ENCODE peak calls at places on chromosomes 7 and 10, in ten cellular contexts. M, T, C, B, G, L, W, S, K and P are unnamed samples.

GRCh38 chr10:86671985-86672710 is 3.8 kb downstream of the LDB3 start:
- DNase-seq in M (no peak), T (no peak), C (no peak), B (peak; percentile 87), G (no peak), L (no peak), W (no peak), S (no peak), K (no peak), P (peak; percentile 80)

GRCh38 chr7:123352226-123352550 is 152.4 kb upstream of the SLC13A1 start:
- DNase-seq in M (no peak), T (no peak), C (no peak), B (no peak), G (no peak), L (no peak), W (no peak), S (no peak), K (no peak), P (no peak)

GRCh38 chr7:16762177-16762576 is 8.6 kb downstream of the TSPAN13 start:
- DNase-seq in M (no peak), T (no peak), C (no peak), B (no peak), G (no peak), L (no peak), W (no peak), S (no peak), K (no peak), P (no peak)

GRCh38 chr7:109449760-109450159 is 880.1 kb downstream of the DNAJB9 start:
- DNase-seq in M (no peak), T (no peak), C (no peak), B (no peak), G (no peak), L (no peak), W (no peak), S (no peak), K (no peak), P (no peak)

GRCh38 chr10:112361951-112362770 is 11.8 kb upstream of the ACSL5 start:
- DNase-seq in M (no peak), T (peak; percentile 84), C (no peak), B (peak; percentile 84), G (peak; percentile 80), L (no peak), W (no peak), S (no peak), K (no peak), P (peak; percentile 23)

GRCh38 chr7:29988391-29989256 is 977 bp downstream of the SCRN1 start:
- DNase-seq in M (peak; percentile 26), T (peak; percentile 91), C (peak; percentile 83), B (peak; percentile 49), G (peak; percentile 72), L (peak; percentile 85), W (peak; percentile 63), S (no peak), K (peak; percentile 63), P (peak; percentile 77)

GRCh38 chr10:16367899-16368298 is 68.9 kb upstream of the PTER start:
- DNase-seq in M (no peak), T (peak; percentile 4), C (no peak), B (no peak), G (no peak), L (no peak), W (no peak), S (no peak), K (no peak), P (no peak)

GRCh38 chr10:48879476-48879875 is 60.2 kb downstream of the LRRC18 start:
- DNase-seq in M (no peak), T (no peak), C (no peak), B (no peak), G (no peak), L (no peak), W (no peak), S (no peak), K (no peak), P (no peak)

GRCh38 chr10:125811251-125811650 is 11.8 kb downstream of the UROS start:
- DNase-seq in M (no peak), T (no peak), C (no peak), B (no peak), G (peak; percentile 7), L (no peak), W (no peak), S (no peak), K (no peak), P (no peak)

GRCh38 chr7:80145780-80146422 is 11.3 kb downstream of the GNAI1 start:
- DNase-seq in M (no peak), T (no peak), C (no peak), B (no peak), G (peak; percentile 79), L (no peak), W (no peak), S (no peak), K (no peak), P (no peak)

GRCh38 chr7:159034988-159035387 is 109.7 kb downstream of the VIPR2 start:
- DNase-seq in M (no peak), T (no peak), C (no peak), B (no peak), G (no peak), L (no peak), W (no peak), S (no peak), K (no peak), P (peak; percentile 32)

GRCh38 chr10:125001313-125002043 is 59.6 kb downstream of the ZRANB1 start:
- DNase-seq in M (no peak), T (peak; percentile 84), C (peak; percentile 52), B (no peak), G (no peak), L (no peak), W (no peak), S (no peak), K (peak; percentile 42), P (peak; percentile 43)

GRCh38 chr7:68925241-68925640 is 673.0 kb upstream of the AUTS2 start:
- DNase-seq in M (no peak), T (no peak), C (no peak), B (no peak), G (no peak), L (no peak), W (no peak), S (no peak), K (no peak), P (no peak)

GRCh38 chr7:137488038-137488437 is 144.5 kb upstream of the PTN start:
- DNase-seq in M (no peak), T (no peak), C (no peak), B (no peak), G (peak; percentile 21), L (no peak), W (no peak), S (no peak), K (no peak), P (no peak)

DNA sequence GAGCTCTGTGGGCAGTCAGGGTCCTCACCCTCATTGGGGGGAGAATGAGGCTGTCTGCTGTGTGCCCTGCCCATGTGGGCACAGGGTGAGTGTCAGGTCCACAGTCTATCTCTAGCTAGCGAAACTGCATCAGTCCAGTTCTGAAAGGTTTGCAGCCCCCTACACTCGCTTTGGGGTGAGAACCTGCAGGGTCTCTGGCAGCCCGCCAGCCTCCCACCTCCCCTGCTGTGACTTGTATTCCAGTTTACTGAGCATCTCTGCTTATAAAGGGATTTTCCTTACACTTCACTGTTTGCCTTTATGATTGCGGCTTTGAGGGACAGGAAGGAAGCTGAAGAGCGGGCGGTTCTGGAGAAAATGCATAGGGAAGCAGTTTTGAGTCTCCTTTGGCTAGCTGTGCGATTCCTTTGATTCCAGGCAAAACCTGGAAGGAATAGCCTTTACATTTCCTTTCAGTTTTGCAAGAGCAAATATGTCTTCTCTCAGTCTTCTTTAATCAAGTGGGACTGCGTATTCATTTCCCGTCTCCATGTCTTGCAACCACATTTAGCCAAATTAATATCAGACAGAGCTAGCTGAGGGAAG is 65.0 kb upstream of the TRIM8 start:
- DNase-seq in M (no peak), T (no peak), C (no peak), B (no peak), G (no peak), L (no peak), W (no peak), S (no peak), K (no peak), P (no peak)
- H3K4me3 ChIP-seq in M (no peak overlapping the region), T (peak overlapping the region; percentile 19), C (no peak overlapping the region), B (no peak overlapping the region), G (peak overlapping the region; percentile 9), L (no peak overlapping the region), W (no peak overlapping the region), S (no peak overlapping the region), K (no peak overlapping the region), P (no peak overlapping the region)

GRCh38 chr10:104447899-104448298 is 94.3 kb downstream of the CFAP58 start:
- DNase-seq in M (no peak), T (peak; percentile 52), C (no peak), B (no peak), G (no peak), L (no peak), W (no peak), S (no peak), K (no peak), P (no peak)
- H3K27me3 ChIP-seq in M (no peaks in the 10 kb centered on the region), T (no peaks in the 10 kb centered on the region), C (no peaks in the 10 kb centered on the region), B (no peaks in the 10 kb centered on the region), G (no peaks in the 10 kb centered on the region), L (no peaks in the 10 kb centered on the region), W (peaks cover 3% of the 10 kb centered on the region), S (no peaks in the 10 kb centered on the region), K (no peaks in the 10 kb centered on the region), P (no peaks in the 10 kb centered on the region)

GRCh38 chr7:100678291-100678984 is 4.9 kb downstream of the GNB2 start:
- DNase-seq in M (no peak), T (peak; percentile 89), C (peak; percentile 66), B (no peak), G (no peak), L (no peak), W (no peak), S (no peak), K (no peak), P (peak; percentile 78)
- H3K36me3 ChIP-seq in M (peaks cover 72% of the 10 kb centered on the region), T (peaks cover 45% of the 10 kb centered on the region), C (peaks cover 68% of the 10 kb centered on the region), B (peaks cover 67% of the 10 kb centered on the region), G (peaks cover 4% of the 10 kb centered on the region), L (peaks cover 48% of the 10 kb centered on the region), W (peaks cover 44% of the 10 kb centered on the region), S (peaks cover 65% of the 10 kb centered on the region), K (peaks cover 25% of the 10 kb centered on the region), P (peaks cover 18% of the 10 kb centered on the region)

GRCh38 chr10:3097160-3097559 is 29.8 kb downstream of the PFKP start:
- DNase-seq in M (no peak), T (no peak), C (no peak), B (no peak), G (no peak), L (no peak), W (no peak), S (no peak), K (no peak), P (no peak)

GRCh38 chr10:3096149-3096548 is 28.8 kb downstream of the PFKP start:
- DNase-seq in M (no peak), T (peak; percentile 92), C (no peak), B (no peak), G (peak; percentile 46), L (no peak), W (no peak), S (no peak), K (no peak), P (no peak)

GRCh38 chr10:3094565-3095168 is 27.3 kb downstream of the PFKP start:
- DNase-seq in M (no peak), T (no peak), C (no peak), B (no peak), G (no peak), L (no peak), W (no peak), S (no peak), K (no peak), P (no peak)

GRCh38 chr10:3093996-3094395 is 26.6 kb downstream of the PFKP start:
- DNase-seq in M (no peak), T (no peak), C (no peak), B (no peak), G (no peak), L (no peak), W (no peak), S (no peak), K (no peak), P (no peak)

GRCh38 chr10:3095373-3096139 is 28.2 kb downstream of the PFKP start:
- DNase-seq in M (no peak), T (peak; percentile 95), C (no peak), B (no peak), G (peak; percentile 99), L (no peak), W (peak; percentile 25), S (no peak), K (no peak), P (no peak)
- H3K4me3 ChIP-seq in M (no peak overlapping the region), T (peak overlapping the region; percentile 43), C (peak overlapping the region; percentile 40), B (no peak overlapping the region), G (peak overlapping the region; percentile 57), L (no peak overlapping the region), W (peak overlapping the region; percentile 39), S (no peak overlapping the region), K (no peak overlapping the region), P (no peak overlapping the region)